ENCODE peak calls at places on chromosomes 5 and 9, in seven cellular contexts. Z is KBM-7, K is hypothalamus, R is amygdala, D is A549, B is HT1080, Q is astrocyte of the spinal cord. P is an unnamed sample.

GRCh38 chr5:123204224-123204623 is 115.2 kb downstream of the PRDM6 start:
- DNase-seq in Z (peak), K (no peak), R (no peak), D (no peak), B (peak), Q (no peak), P (no peak)

GRCh38 chr5:4553968-4554367 is 586.2 kb upstream of the ADAMTS16 start:
- DNase-seq in Z (no peak), K (no peak), R (no peak), D (no peak), B (no peak), Q (no peak), P (peak)

GRCh38 chr5:173538018-173538417 is 78.4 kb downstream of the BOD1 start:
- DNase-seq in Z (no peak), K (no peak), R (no peak), D (no peak), B (no peak), Q (no peak), P (no peak)

GRCh38 chr9:136327313-136327971 is at the start of gene GPSM1:
- DNase-seq in Z (no peak), K (peak), R (no peak), D (no peak), B (no peak), Q (peak), P (no peak)

GRCh38 chr5:43839218-43839617 is 236.2 kb downstream of the NNT start:
- DNase-seq in Z (no peak), K (no peak), R (no peak), D (no peak), B (peak), Q (peak), P (no peak)

GRCh38 chr5:65961644-65962043 is 35.3 kb downstream of the ERBIN start:
- DNase-seq in Z (no peak), K (no peak), R (no peak), D (no peak), B (peak), Q (peak), P (no peak)

GRCh38 chr5:128237504-128237903 is 153.9 kb downstream of the SLC12A2 start:
- DNase-seq in Z (no peak), K (no peak), R (no peak), D (no peak), B (no peak), Q (peak), P (no peak)

GRCh38 chr9:94941211-94941875 is 214.8 kb downstream of the AOPEP start:
- DNase-seq in Z (no peak), K (no peak), R (no peak), D (peak), B (peak), Q (no peak), P (no peak)

GRCh38 chr5:479566-480319 is 36.8 kb downstream of the EXOC3 start:
- DNase-seq in Z (no peak), K (no peak), R (no peak), D (no peak), B (no peak), Q (no peak), P (no peak)

GRCh38 chr5:121500262-121500792 is 351.4 kb upstream of the FTMT start:
- DNase-seq in Z (no peak), K (no peak), R (no peak), D (no peak), B (no peak), Q (no peak), P (no peak)

GRCh38 chr5:169416583-169417196 is 115.8 kb upstream of the SLIT3 start:
- DNase-seq in Z (no peak), K (no peak), R (no peak), D (no peak), B (peak), Q (peak), P (peak)

GRCh38 chr9:109906766-109907382 is 126.9 kb downstream of the PALM2AKAP2 start:
- DNase-seq in Z (peak), K (no peak), R (no peak), D (no peak), B (peak), Q (peak), P (no peak)

GRCh38 chr5:96432245-96433065 is 593 bp downstream of the PCSK1 start:
- DNase-seq in Z (no peak), K (no peak), R (peak), D (no peak), B (no peak), Q (peak), P (no peak)

GRCh38 chr9:3441197-3441816 is 84.5 kb downstream of the RFX3 start:
- DNase-seq in Z (peak), K (no peak), R (no peak), D (peak), B (peak), Q (peak), P (peak)

GRCh38 chr5:170362102-170362501 is 27.1 kb downstream of the KCNMB1 start:
- DNase-seq in Z (no peak), K (no peak), R (no peak), D (no peak), B (no peak), Q (no peak), P (peak)

GRCh38 chr5:148912714-148913398 is 86.4 kb downstream of the ADRB2 start:
- DNase-seq in Z (no peak), K (no peak), R (no peak), D (peak), B (peak), Q (peak), P (no peak)

GRCh38 chr9:70255521-70255920 is 3.3 kb upstream of the SMC5 start:
- DNase-seq in Z (no peak), K (no peak), R (no peak), D (no peak), B (no peak), Q (peak), P (no peak)

GRCh38 chr5:138874241-138874640 is 894 bp downstream of the LRRTM2 start:
- DNase-seq in Z (no peak), K (no peak), R (no peak), D (no peak), B (peak), Q (peak), P (no peak)

GRCh38 chr9:5488616-5489015 is 21.7 kb upstream of the PDCD1LG2 start:
- DNase-seq in Z (no peak), K (no peak), R (no peak), D (no peak), B (no peak), Q (no peak), P (no peak)

GRCh38 chr9:119827126-119827525 is 457.9 kb upstream of the BRINP1 start:
- DNase-seq in Z (no peak), K (no peak), R (no peak), D (no peak), B (no peak), Q (no peak), P (no peak)

GRCh38 chr5:80481019-80481893 is 6.6 kb upstream of the FAM151B start:
- DNase-seq in Z (peak), K (no peak), R (no peak), D (peak), B (peak), Q (peak), P (peak)

GRCh38 chr9:93172646-93173364 is 11.1 kb upstream of the WNK2 start:
- DNase-seq in Z (no peak), K (no peak), R (no peak), D (no peak), B (no peak), Q (no peak), P (no peak)

GRCh38 chr9:129598089-129598596 is 22.8 kb downstream of the C9orf50 start:
- DNase-seq in Z (no peak), K (no peak), R (no peak), D (no peak), B (no peak), Q (no peak), P (peak)

GRCh38 chr5:80837679-80838078 is 122.5 kb upstream of the RASGRF2 start:
- DNase-seq in Z (no peak), K (no peak), R (no peak), D (no peak), B (no peak), Q (no peak), P (no peak)

GRCh38 chr9:91408475-91408874 is 15.2 kb downstream of the NFIL3 start:
- DNase-seq in Z (no peak), K (no peak), R (no peak), D (no peak), B (no peak), Q (peak), P (no peak)

GRCh38 chr5:141902015-141902414 is 21.7 kb upstream of the DELE1 start:
- DNase-seq in Z (no peak), K (no peak), R (no peak), D (no peak), B (no peak), Q (no peak), P (no peak)